ENCODE peak calls at places on chromosomes 1 and 21, in eight cellular contexts. Y, E, P, H, C, M, F and O are unnamed samples.
A peak's percentile ranks its signal among the peaks of the same experiment; 100 is the strongest.

GRCh38 chr1:28971980-28972771 is 57.8 kb downstream of the EPB41 start:
- DNase-seq in Y (no peak), M (peak; percentile 51), F (no peak), E (no peak), C (peak; percentile 81), P (no peak), H (no peak), O (peak; percentile 70)

GRCh38 chr1:99629164-99629563 is 16.7 kb upstream of the PALMD start:
- DNase-seq in E (no peak), H (no peak), Y (no peak), C (no peak), M (no peak), F (no peak), P (no peak), O (no peak)

GRCh38 chr1:8560611-8561544 is 243.0 kb downstream of the SLC45A1 start:
- DNase-seq in F (peak; percentile 2), E (peak; percentile 70), H (no peak), M (no peak), P (peak; percentile 67), C (no peak), Y (no peak), O (peak; percentile 60)

GRCh38 chr1:70499695-70500094 is 88.6 kb downstream of the CTH start:
- DNase-seq in F (no peak), M (no peak), H (no peak), Y (no peak), E (no peak), C (peak; percentile 7), P (no peak), O (no peak)

GRCh38 chr1:231724876-231725647 is 98.5 kb downstream of the DISC1 start:
- DNase-seq in Y (no peak), P (peak; percentile 66), F (peak; percentile 47), M (no peak), C (peak; percentile 9), H (no peak), E (peak; percentile 72), O (peak; percentile 52)

GRCh38 chr1:108685524-108685923 is 6.6 kb upstream of the PRPF38B start:
- DNase-seq in M (peak; percentile 54), P (no peak), C (no peak), F (no peak), H (no peak), Y (no peak), E (no peak), O (no peak)

GRCh38 chr1:154760469-154760933 is 109.6 kb downstream of the KCNN3 start:
- DNase-seq in C (no peak), Y (peak; percentile 88), E (no peak), F (peak; percentile 95), P (peak; percentile 83), M (peak; percentile 4), H (peak; percentile 94), O (peak; percentile 54)

GRCh38 chr1:113391643-113392271 is 1.4 kb downstream of the MAGI3 start:
- DNase-seq in H (no peak), M (no peak), Y (no peak), F (peak; percentile 17), E (peak; percentile 69), C (no peak), P (peak; percentile 21), O (peak; percentile 21)

GRCh38 chr1:173190101-173190895 is 16.8 kb downstream of the TNFSF4 start:
- DNase-seq in M (no peak), E (no peak), Y (no peak), P (no peak), F (peak; percentile 87), C (peak; percentile 87), H (no peak), O (peak; percentile 93)

GRCh38 chr1:107659961-107660360 is 305.0 kb downstream of the VAV3 start:
- DNase-seq in C (no peak), M (no peak), F (no peak), E (no peak), Y (no peak), P (no peak), H (no peak), O (no peak)

GRCh38 chr1:47514229-47514628 is 76.4 kb downstream of the FOXD2 start:
- DNase-seq in P (no peak), E (no peak), Y (no peak), C (no peak), H (no peak), F (no peak), M (no peak), O (no peak)

GRCh38 chr1:109802136-109802900 is 38.6 kb upstream of the EPS8L3 start:
- DNase-seq in P (no peak), E (no peak), C (no peak), M (no peak), Y (no peak), H (peak; percentile 74), F (no peak), O (no peak)

GRCh38 chr1:46687095-46687659 is 15.5 kb downstream of the TEX38 start:
- DNase-seq in H (no peak), P (no peak), Y (no peak), F (peak; percentile 70), M (no peak), E (no peak), C (no peak), O (peak; percentile 89)

GRCh38 chr1:45012639-45013278 is 705 bp downstream of the UROD start:
- DNase-seq in F (peak; percentile 57), C (peak; percentile 75), Y (no peak), P (peak; percentile 63), M (peak; percentile 31), E (peak; percentile 97), H (peak; percentile 49), O (peak; percentile 82)

GRCh38 chr1:150515328-150516049 is at the start of gene FALEC:
- DNase-seq in P (peak; percentile 99), C (peak; percentile 96), F (peak; percentile 98), Y (peak; percentile 93), E (peak; percentile 99), M (peak; percentile 95), H (peak; percentile 95), O (peak; percentile 99)

GRCh38 chr1:221478050-221478949 is 263.6 kb downstream of the DUSP10 start:
- DNase-seq in M (no peak), P (peak; percentile 69), F (peak; percentile 81), Y (no peak), E (peak; percentile 77), H (peak; percentile 45), C (peak; percentile 85), O (peak; percentile 88)

GRCh38 chr1:17437260-17438175 is 2.0 kb downstream of the RCC2 start:
- DNase-seq in M (no peak), C (peak; percentile 38), F (peak; percentile 32), Y (peak; percentile 23), P (peak; percentile 88), H (peak; percentile 78), E (peak; percentile 68), O (peak; percentile 82)

GRCh38 chr21:38054334-38054733 is 138.1 kb upstream of the KCNJ6 start:
- DNase-seq in Y (no peak), H (no peak), C (no peak), F (no peak), E (no peak), P (no peak), M (no peak), O (no peak)

GRCh38 chr1:166588741-166589140 is 250.5 kb upstream of the POGK start:
- DNase-seq in Y (no peak), P (no peak), C (no peak), F (no peak), E (no peak), M (no peak), H (no peak), O (no peak)

GRCh38 chr1:161727343-161727924 is 6.1 kb downstream of the FCRLB start:
- DNase-seq in H (no peak), C (peak; percentile 62), F (no peak), Y (no peak), M (no peak), E (peak; percentile 78), P (no peak), O (peak; percentile 85)

GRCh38 chr1:243705585-243705984 is 144.5 kb downstream of the AKT3 start:
- DNase-seq in M (peak; percentile 36), E (no peak), Y (no peak), H (no peak), F (no peak), P (no peak), C (no peak), O (no peak)

GRCh38 chr1:160398823-160399222 is 1.5 kb upstream of the VANGL2 start:
- DNase-seq in M (no peak), F (no peak), P (no peak), E (no peak), Y (no peak), C (no peak), H (no peak), O (no peak)

GRCh38 chr21:44088401-44088780 is 18.8 kb upstream of the PWP2 start:
- DNase-seq in Y (no peak), M (no peak), F (no peak), C (no peak), E (no peak), H (no peak), P (no peak), O (no peak)

GRCh38 chr1:184752656-184753055 is 2.0 kb downstream of the EDEM3 start:
- DNase-seq in M (no peak), Y (no peak), P (no peak), C (no peak), H (no peak), F (no peak), E (peak; percentile 87), O (no peak)

GRCh38 chr21:43854773-43855633 is 10.0 kb upstream of the AGPAT3 start:
- DNase-seq in E (peak; percentile 100), Y (no peak), M (no peak), P (no peak), H (peak; percentile 64), C (no peak), F (no peak), O (no peak)

GRCh38 chr1:221575605-221576004 is 166.3 kb downstream of the DUSP10 start:
- DNase-seq in M (no peak), Y (no peak), E (no peak), P (no peak), C (no peak), F (no peak), H (no peak), O (no peak)

GRCh38 chr1:66809736-66810326 is 8.8 kb upstream of the INSL5 start:
- DNase-seq in F (no peak), C (peak; percentile 68), Y (no peak), E (peak; percentile 8), M (no peak), P (no peak), H (no peak), O (peak; percentile 73)

GRCh38 chr1:15154480-15155036 is 1.0 kb downstream of the TMEM51 start:
- DNase-seq in C (no peak), Y (peak; percentile 22), M (peak; percentile 15), H (no peak), P (peak; percentile 73), E (no peak), F (peak; percentile 42), O (peak; percentile 50)

GRCh38 chr21:25878334-25878733 is 143.6 kb downstream of the GABPA start:
- DNase-seq in C (no peak), H (no peak), Y (no peak), M (no peak), F (no peak), E (peak; percentile 14), P (no peak), O (peak; percentile 11)

GRCh38 chr1:10431065-10431730 is 965 bp downstream of the CENPS start:
- DNase-seq in Y (no peak), F (no peak), E (peak; percentile 43), M (no peak), H (no peak), P (peak; percentile 59), C (no peak), O (no peak)

GRCh38 chr1:212302745-212303383 is 17.7 kb downstream of the PPP2R5A start:
- DNase-seq in Y (no peak), M (no peak), C (no peak), P (no peak), H (no peak), F (no peak), E (no peak), O (peak; percentile 35)

GRCh38 chr1:32713081-32713480 is 10.5 kb upstream of the SYNC start:
- DNase-seq in C (no peak), E (no peak), Y (no peak), H (no peak), M (no peak), F (no peak), P (no peak), O (no peak)

GRCh38 chr1:21703318-21703963 is 34.3 kb upstream of the RAP1GAP start:
- DNase-seq in C (peak; percentile 66), Y (no peak), E (peak; percentile 56), F (no peak), H (no peak), M (no peak), P (peak; percentile 35), O (peak; percentile 87)

GRCh38 chr1:229028987-229029550 is 241.8 kb upstream of the RAB4A start:
- DNase-seq in F (no peak), Y (no peak), E (no peak), P (no peak), M (no peak), C (no peak), H (no peak), O (no peak)